ENCODE peak calls at places on chromosome 1, in nine cellular contexts. One of them, this sample, is unnamed.

GRCh38 chr1:62386351-62387121 is 50.3 kb upstream of the USP1 start:
- DNase-seq in activated naive CD4-positive, alpha-beta T cell: no peak
- DNase-seq in HuH-7.5: peak
- DNase-seq in myocyte: peak
- DNase-seq in stimulated activated CD4-positive, alpha-beta T cell treated with anti-CD3 and anti-CD28 coated beads, Interleukin-4, amount 100 ng/mL, for 1 hour: no peak
- DNase-seq in cardiac muscle cell: peak
- DNase-seq in OCI-M1: no peak
- DNase-seq in lower lobe of right lung: no peak
- DNase-seq in NCI-H510A: no peak
- DNase-seq in this sample: no peak

GRCh38 chr1:94236021-94236491 is 1.3 kb downstream of the ARHGAP29 start:
- DNase-seq in cardiac muscle cell: peak
- DNase-seq in stimulated activated CD4-positive, alpha-beta T cell treated with anti-CD3 and anti-CD28 coated beads, Interleukin-4, amount 100 ng/mL, for 1 hour: no peak
- DNase-seq in activated naive CD4-positive, alpha-beta T cell: no peak
- DNase-seq in NCI-H510A: no peak
- DNase-seq in OCI-M1: no peak
- DNase-seq in myocyte: peak
- DNase-seq in lower lobe of right lung: no peak
- DNase-seq in HuH-7.5: no peak
- DNase-seq in this sample: no peak

GRCh38 chr1:116824631-116825399 is 70.6 kb downstream of the CD2 start:
- DNase-seq in cardiac muscle cell: peak
- DNase-seq in OCI-M1: no peak
- DNase-seq in NCI-H510A: peak
- DNase-seq in myocyte: peak
- DNase-seq in stimulated activated CD4-positive, alpha-beta T cell treated with anti-CD3 and anti-CD28 coated beads, Interleukin-4, amount 100 ng/mL, for 1 hour: no peak
- DNase-seq in lower lobe of right lung: no peak
- DNase-seq in HuH-7.5: no peak
- DNase-seq in activated naive CD4-positive, alpha-beta T cell: no peak
- DNase-seq in this sample: peak

GRCh38 chr1:38258085-38258484 is 211.5 kb upstream of the POU3F1 start:
- DNase-seq in activated naive CD4-positive, alpha-beta T cell: no peak
- DNase-seq in myocyte: no peak
- DNase-seq in lower lobe of right lung: no peak
- DNase-seq in cardiac muscle cell: no peak
- DNase-seq in HuH-7.5: no peak
- DNase-seq in stimulated activated CD4-positive, alpha-beta T cell treated with anti-CD3 and anti-CD28 coated beads, Interleukin-4, amount 100 ng/mL, for 1 hour: no peak
- DNase-seq in OCI-M1: no peak
- DNase-seq in NCI-H510A: no peak
- DNase-seq in this sample: no peak

GRCh38 chr1:6014130-6014999 is 22.1 kb upstream of the NPHP4 start:
- DNase-seq in HuH-7.5: no peak
- DNase-seq in lower lobe of right lung: peak
- DNase-seq in activated naive CD4-positive, alpha-beta T cell: no peak
- DNase-seq in stimulated activated CD4-positive, alpha-beta T cell treated with anti-CD3 and anti-CD28 coated beads, Interleukin-4, amount 100 ng/mL, for 1 hour: no peak
- DNase-seq in cardiac muscle cell: no peak
- DNase-seq in myocyte: peak
- DNase-seq in OCI-M1: no peak
- DNase-seq in NCI-H510A: no peak
- DNase-seq in this sample: no peak

GRCh38 chr1:69055223-69055622 is 512.5 kb upstream of the LRRC7 start:
- DNase-seq in activated naive CD4-positive, alpha-beta T cell: no peak
- DNase-seq in myocyte: peak
- DNase-seq in cardiac muscle cell: no peak
- DNase-seq in HuH-7.5: no peak
- DNase-seq in lower lobe of right lung: no peak
- DNase-seq in stimulated activated CD4-positive, alpha-beta T cell treated with anti-CD3 and anti-CD28 coated beads, Interleukin-4, amount 100 ng/mL, for 1 hour: no peak
- DNase-seq in OCI-M1: peak
- DNase-seq in NCI-H510A: peak
- DNase-seq in this sample: no peak

GRCh38 chr1:187041104-187041503 is 212.4 kb downstream of the PLA2G4A start:
- DNase-seq in NCI-H510A: no peak
- DNase-seq in HuH-7.5: no peak
- DNase-seq in lower lobe of right lung: no peak
- DNase-seq in myocyte: no peak
- DNase-seq in cardiac muscle cell: no peak
- DNase-seq in activated naive CD4-positive, alpha-beta T cell: no peak
- DNase-seq in stimulated activated CD4-positive, alpha-beta T cell treated with anti-CD3 and anti-CD28 coated beads, Interleukin-4, amount 100 ng/mL, for 1 hour: no peak
- DNase-seq in OCI-M1: no peak
- DNase-seq in this sample: no peak

GRCh38 chr1:51484591-51484990 is 34.5 kb downstream of the EPS15 start:
- DNase-seq in NCI-H510A: no peak
- DNase-seq in myocyte: peak
- DNase-seq in OCI-M1: no peak
- DNase-seq in lower lobe of right lung: no peak
- DNase-seq in cardiac muscle cell: no peak
- DNase-seq in HuH-7.5: no peak
- DNase-seq in stimulated activated CD4-positive, alpha-beta T cell treated with anti-CD3 and anti-CD28 coated beads, Interleukin-4, amount 100 ng/mL, for 1 hour: no peak
- DNase-seq in activated naive CD4-positive, alpha-beta T cell: no peak
- DNase-seq in this sample: no peak

This sample was measured in NCI-H2107.